ENCODE peak calls at places on chromosomes 12 and 14, in five cellular contexts. Z is left cardiac atrium; S is activated CD4-positive, alpha-beta T cell treated with anti-CD3 and anti-CD28 coated beads for 36 hours; Y is fibroblast of villous mesenchyme; W is right cardiac atrium. O is an unnamed sample.

GRCh38 chr12:9813821-9814798 is 13.2 kb upstream of the KLRF1 start:
- DNase-seq in Z (peak; percentile 79), S (peak; percentile 96), Y (peak; percentile 56), W (peak; percentile 89), O (peak; percentile 94)

GRCh38 chr14:99124482-99125104 is 147.4 kb downstream of the BCL11B start:
- DNase-seq in Z (no peak), S (no peak), Y (no peak), W (no peak), O (no peak)

GRCh38 chr12:130683811-130684210 is 32.3 kb downstream of the RIMBP2 start:
- DNase-seq in Z (no peak), S (no peak), Y (no peak), W (no peak), O (no peak)

GRCh38 chr12:113333877-113334785 is 778 bp downstream of the SLC8B1 start:
- DNase-seq in Z (no peak), S (peak; percentile 17), Y (peak; percentile 39), W (no peak), O (peak; percentile 80)

GRCh38 chr12:120466560-120467315 is 2.8 kb downstream of the SRSF9 start:
- DNase-seq in Z (no peak), S (peak; percentile 66), Y (peak; percentile 48), W (no peak), O (no peak)

GRCh38 chr12:62737615-62738014 is 197.3 kb downstream of the PPM1H start:
- DNase-seq in Z (no peak), S (no peak), Y (no peak), W (no peak), O (no peak)

GRCh38 chr14:69055973-69056372 is 76.9 kb upstream of the ACTN1 start:
- DNase-seq in Z (no peak), S (no peak), Y (no peak), W (no peak), O (no peak)

GRCh38 chr14:80433811-80434210 is 222.5 kb upstream of the DIO2 start:
- DNase-seq in Z (no peak), S (no peak), Y (no peak), W (no peak), O (no peak)

GRCh38 chr12:46445093-46445492 is 72.5 kb upstream of the SLC38A2 start:
- DNase-seq in Z (no peak), S (no peak), Y (no peak), W (no peak), O (no peak)

GRCh38 chr14:78835052-78835451 is 664.9 kb downstream of the NRXN3 start:
- DNase-seq in Z (peak; percentile 16), S (no peak), Y (no peak), W (no peak), O (no peak)

GRCh38 chr12:132549059-132549458 is 59.1 kb downstream of the FBRSL1 start:
- DNase-seq in Z (no peak), S (no peak), Y (no peak), W (no peak), O (no peak)

GRCh38 chr14:54117401-54117800 is 160.8 kb upstream of the BMP4 start:
- DNase-seq in Z (no peak), S (no peak), Y (no peak), W (no peak), O (no peak)